ENCODE peak calls at places on chromosomes 4 and X, in seven cellular contexts. One of them, this sample, is unnamed.

GRCh38 chr4:1325681-1326635 is 21.1 kb upstream of the UVSSA start:
- DNase-seq in AG04450: no peak
- DNase-seq in astrocyte of the spinal cord: no peak
- DNase-seq in heart right ventricle: no peak
- DNase-seq in OCI-LY7: no peak
- DNase-seq in colonic mucosa: no peak
- DNase-seq in AG09309: no peak
- DNase-seq in this sample: no peak

GRCh38 chrX:23656684-23657083 is 10.6 kb upstream of the PRDX4 start:
- DNase-seq in AG04450: no peak
- DNase-seq in astrocyte of the spinal cord: no peak
- DNase-seq in heart right ventricle: no peak
- DNase-seq in OCI-LY7: no peak
- DNase-seq in colonic mucosa: no peak
- DNase-seq in AG09309: no peak
- DNase-seq in this sample: peak; percentile 17

GRCh38 chr4:16659694-16660093 is 238.8 kb downstream of the LDB2 start:
- DNase-seq in AG04450: no peak
- DNase-seq in astrocyte of the spinal cord: no peak
- DNase-seq in heart right ventricle: no peak
- DNase-seq in OCI-LY7: no peak
- DNase-seq in colonic mucosa: no peak
- DNase-seq in AG09309: no peak
- DNase-seq in this sample: no peak

GRCh38 chr4:106746451-106746850 is 289.7 kb downstream of the DKK2 start:
- DNase-seq in AG04450: no peak
- DNase-seq in astrocyte of the spinal cord: peak; percentile 41
- DNase-seq in heart right ventricle: no peak
- DNase-seq in OCI-LY7: no peak
- DNase-seq in colonic mucosa: no peak
- DNase-seq in AG09309: peak; percentile 62
- DNase-seq in this sample: peak; percentile 18

GRCh38 chr4:64001229-64001898 is 407.9 kb downstream of the TECRL start:
- DNase-seq in AG04450: no peak
- DNase-seq in astrocyte of the spinal cord: no peak
- DNase-seq in heart right ventricle: no peak
- DNase-seq in OCI-LY7: no peak
- DNase-seq in colonic mucosa: no peak
- DNase-seq in AG09309: no peak
- DNase-seq in this sample: no peak

GRCh38 chr4:182799515-182800215 is 117.5 kb downstream of the DCTD start:
- DNase-seq in AG04450: no peak
- DNase-seq in astrocyte of the spinal cord: no peak
- DNase-seq in heart right ventricle: no peak
- DNase-seq in OCI-LY7: no peak
- DNase-seq in colonic mucosa: no peak
- DNase-seq in AG09309: no peak
- DNase-seq in this sample: no peak

GRCh38 chr4:8579526-8580320 is 469 bp upstream of the GPR78 start:
- DNase-seq in AG04450: no peak
- DNase-seq in astrocyte of the spinal cord: no peak
- DNase-seq in heart right ventricle: no peak
- DNase-seq in OCI-LY7: no peak
- DNase-seq in colonic mucosa: no peak
- DNase-seq in AG09309: no peak
- DNase-seq in this sample: no peak

GRCh38 chr4:40953253-40954118 is 203.7 kb downstream of the NSUN7 start:
- DNase-seq in AG04450: no peak
- DNase-seq in astrocyte of the spinal cord: no peak
- DNase-seq in heart right ventricle: peak; percentile 60
- DNase-seq in OCI-LY7: no peak
- DNase-seq in colonic mucosa: no peak
- DNase-seq in AG09309: no peak
- DNase-seq in this sample: peak; percentile 58

GRCh38 chr4:7421356-7422097 is 13.2 kb downstream of the PSAPL1 start:
- DNase-seq in AG04450: no peak
- DNase-seq in astrocyte of the spinal cord: no peak
- DNase-seq in heart right ventricle: no peak
- DNase-seq in OCI-LY7: no peak
- DNase-seq in colonic mucosa: no peak
- DNase-seq in AG09309: no peak
- DNase-seq in this sample: no peak

GRCh38 chr4:105198541-105198940 is 51.9 kb downstream of the TET2 start:
- DNase-seq in AG04450: no peak
- DNase-seq in astrocyte of the spinal cord: no peak
- DNase-seq in heart right ventricle: no peak
- DNase-seq in OCI-LY7: no peak
- DNase-seq in colonic mucosa: no peak
- DNase-seq in AG09309: no peak
- DNase-seq in this sample: peak; percentile 37

GRCh38 chr4:156390599-156391296 is 437.1 kb upstream of the CTSO start:
- DNase-seq in AG04450: no peak
- DNase-seq in astrocyte of the spinal cord: peak; percentile 63
- DNase-seq in heart right ventricle: no peak
- DNase-seq in OCI-LY7: no peak
- DNase-seq in colonic mucosa: no peak
- DNase-seq in AG09309: peak; percentile 57
- DNase-seq in this sample: peak; percentile 71

GRCh38 chr4:186982160-186982559 is 258.5 kb upstream of the FAT1 start:
- DNase-seq in AG04450: no peak
- DNase-seq in astrocyte of the spinal cord: no peak
- DNase-seq in heart right ventricle: no peak
- DNase-seq in OCI-LY7: no peak
- DNase-seq in colonic mucosa: no peak
- DNase-seq in AG09309: no peak
- DNase-seq in this sample: no peak

GRCh38 chrX:70208479-70208878 is 26.0 kb upstream of the AWAT1 start:
- DNase-seq in AG04450: no peak
- DNase-seq in astrocyte of the spinal cord: peak; percentile 29
- DNase-seq in heart right ventricle: no peak
- DNase-seq in OCI-LY7: no peak
- DNase-seq in colonic mucosa: no peak
- DNase-seq in AG09309: no peak
- DNase-seq in this sample: peak; percentile 18

GRCh38 chrX:74923942-74924448 is 1.3 kb downstream of the NEXMIF start:
- DNase-seq in AG04450: no peak
- DNase-seq in astrocyte of the spinal cord: no peak
- DNase-seq in heart right ventricle: no peak
- DNase-seq in OCI-LY7: no peak
- DNase-seq in colonic mucosa: peak; percentile 19
- DNase-seq in AG09309: no peak
- DNase-seq in this sample: no peak

GRCh38 chr4:6772223-6772928 is 10.2 kb upstream of the KIAA0232 start:
- DNase-seq in AG04450: no peak
- DNase-seq in astrocyte of the spinal cord: peak; percentile 18
- DNase-seq in heart right ventricle: no peak
- DNase-seq in OCI-LY7: no peak
- DNase-seq in colonic mucosa: peak; percentile 79
- DNase-seq in AG09309: no peak
- DNase-seq in this sample: no peak

GRCh38 chr4:111879539-111879938 is 265.7 kb upstream of the FAM241A start:
- DNase-seq in AG04450: no peak
- DNase-seq in astrocyte of the spinal cord: no peak
- DNase-seq in heart right ventricle: no peak
- DNase-seq in OCI-LY7: no peak
- DNase-seq in colonic mucosa: no peak
- DNase-seq in AG09309: no peak
- DNase-seq in this sample: no peak

GRCh38 chrX:69618803-69619202 is 2.9 kb downstream of the EDA start:
- DNase-seq in AG04450: no peak
- DNase-seq in astrocyte of the spinal cord: no peak
- DNase-seq in heart right ventricle: peak; percentile 25
- DNase-seq in OCI-LY7: peak; percentile 56
- DNase-seq in colonic mucosa: peak; percentile 18
- DNase-seq in AG09309: no peak
- DNase-seq in this sample: peak; percentile 31

GRCh38 chrX:129522184-129523059 is 868 bp downstream of the SMARCA1 start:
- DNase-seq in AG04450: no peak
- DNase-seq in astrocyte of the spinal cord: peak; percentile 54
- DNase-seq in heart right ventricle: peak; percentile 56
- DNase-seq in OCI-LY7: no peak
- DNase-seq in colonic mucosa: peak; percentile 37
- DNase-seq in AG09309: no peak
- DNase-seq in this sample: peak; percentile 61

GRCh38 chr4:72489267-72489666 is 79.8 kb downstream of the ADAMTS3 start:
- DNase-seq in AG04450: no peak
- DNase-seq in astrocyte of the spinal cord: peak; percentile 42
- DNase-seq in heart right ventricle: no peak
- DNase-seq in OCI-LY7: no peak
- DNase-seq in colonic mucosa: no peak
- DNase-seq in AG09309: peak; percentile 51
- DNase-seq in this sample: peak; percentile 42

GRCh38 chr4:118034061-118034785 is at the start of gene NDST3:
- DNase-seq in AG04450: no peak
- DNase-seq in astrocyte of the spinal cord: peak; percentile 82
- DNase-seq in heart right ventricle: peak; percentile 6
- DNase-seq in OCI-LY7: no peak
- DNase-seq in colonic mucosa: peak; percentile 26
- DNase-seq in AG09309: no peak
- DNase-seq in this sample: peak; percentile 47

GRCh38 chr4:16021804-16022560 is 59.0 kb upstream of the FGFBP2 start:
- DNase-seq in AG04450: no peak
- DNase-seq in astrocyte of the spinal cord: no peak
- DNase-seq in heart right ventricle: peak; percentile 38
- DNase-seq in OCI-LY7: no peak
- DNase-seq in colonic mucosa: no peak
- DNase-seq in AG09309: no peak
- DNase-seq in this sample: no peak

GRCh38 chr4:147090486-147090885 is 144.8 kb upstream of the TTC29 start:
- DNase-seq in AG04450: no peak
- DNase-seq in astrocyte of the spinal cord: no peak
- DNase-seq in heart right ventricle: no peak
- DNase-seq in OCI-LY7: no peak
- DNase-seq in colonic mucosa: no peak
- DNase-seq in AG09309: no peak
- DNase-seq in this sample: no peak

GRCh38 chr4:143667461-143667860 is 33.0 kb downstream of the FREM3 start:
- DNase-seq in AG04450: no peak
- DNase-seq in astrocyte of the spinal cord: peak; percentile 19
- DNase-seq in heart right ventricle: peak; percentile 77
- DNase-seq in OCI-LY7: no peak
- DNase-seq in colonic mucosa: peak; percentile 24
- DNase-seq in AG09309: no peak
- DNase-seq in this sample: peak; percentile 88

GRCh38 chr4:75142377-75142776 is 209.5 kb downstream of the PARM1 start:
- DNase-seq in AG04450: no peak
- DNase-seq in astrocyte of the spinal cord: no peak
- DNase-seq in heart right ventricle: no peak
- DNase-seq in OCI-LY7: no peak
- DNase-seq in colonic mucosa: no peak
- DNase-seq in AG09309: no peak
- DNase-seq in this sample: peak; percentile 7

GRCh38 chr4:83504974-83505373 is 20.1 kb upstream of the ABRAXAS1 start:
- DNase-seq in AG04450: no peak
- DNase-seq in astrocyte of the spinal cord: no peak
- DNase-seq in heart right ventricle: no peak
- DNase-seq in OCI-LY7: no peak
- DNase-seq in colonic mucosa: no peak
- DNase-seq in AG09309: no peak
- DNase-seq in this sample: no peak

GRCh38 chr4:83510442-83510841 is 25.5 kb upstream of the GPAT3 start:
- DNase-seq in AG04450: no peak
- DNase-seq in astrocyte of the spinal cord: no peak
- DNase-seq in heart right ventricle: no peak
- DNase-seq in OCI-LY7: no peak
- DNase-seq in colonic mucosa: no peak
- DNase-seq in AG09309: no peak
- DNase-seq in this sample: no peak

GRCh38 chr4:83503974-83504373 is 19.1 kb upstream of the ABRAXAS1 start:
- DNase-seq in AG04450: no peak
- DNase-seq in astrocyte of the spinal cord: no peak
- DNase-seq in heart right ventricle: no peak
- DNase-seq in OCI-LY7: no peak
- DNase-seq in colonic mucosa: no peak
- DNase-seq in AG09309: no peak
- DNase-seq in this sample: no peak

DNA sequence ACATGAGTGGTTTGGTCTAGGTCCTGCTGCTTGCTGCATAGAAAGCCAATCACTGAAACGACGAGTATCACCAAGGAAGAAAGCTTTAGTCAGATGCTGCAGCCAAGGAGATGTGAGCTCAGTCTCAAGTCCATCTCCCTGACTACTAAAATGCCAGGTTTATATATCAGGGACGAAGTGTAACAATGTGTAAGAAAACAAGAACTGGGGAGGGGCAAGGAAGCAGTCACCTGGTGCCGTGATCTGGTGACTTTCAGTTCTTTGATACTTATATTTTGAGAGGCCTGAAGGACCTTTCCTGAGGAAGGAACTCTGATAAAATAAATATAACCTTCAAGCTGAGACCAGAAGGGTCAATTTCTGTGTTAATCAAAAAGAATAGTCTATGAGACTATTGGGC is 19.6 kb upstream of the ABRAXAS1 start:
- DNase-seq in AG04450: no peak
- DNase-seq in astrocyte of the spinal cord: no peak
- DNase-seq in heart right ventricle: no peak
- DNase-seq in OCI-LY7: no peak
- DNase-seq in colonic mucosa: no peak
- DNase-seq in AG09309: no peak
- DNase-seq in this sample: no peak
- H3K4me3 ChIP-seq in AG04450: no peak overlapping the region
- H3K4me3 ChIP-seq in astrocyte of the spinal cord: no peak overlapping the region
- H3K4me3 ChIP-seq in heart right ventricle: no peak overlapping the region
- H3K4me3 ChIP-seq in OCI-LY7: no peak overlapping the region
- H3K4me3 ChIP-seq in colonic mucosa: no peak overlapping the region
- H3K4me3 ChIP-seq in AG09309: no peak overlapping the region
- H3K4me3 ChIP-seq in this sample: no peak overlapping the region

GRCh38 chr4:169286562-169287301 is 16.0 kb upstream of the SH3RF1 start:
- DNase-seq in AG04450: no peak
- DNase-seq in astrocyte of the spinal cord: no peak
- DNase-seq in heart right ventricle: no peak
- DNase-seq in OCI-LY7: no peak
- DNase-seq in colonic mucosa: no peak
- DNase-seq in AG09309: no peak
- DNase-seq in this sample: peak; percentile 29
- TF ChIP-seq CTCF in AG04450: no peak
- TF ChIP-seq CTCF in astrocyte of the spinal cord: no peak
- TF ChIP-seq CTCF in heart right ventricle: no peak
- TF ChIP-seq CTCF in OCI-LY7: peak; percentile 60
- TF ChIP-seq CTCF in colonic mucosa: no peak
- TF ChIP-seq CTCF in AG09309: peak; percentile 15
- TF ChIP-seq CTCF in this sample: peak; percentile 15

GRCh38 chr4:54066718-54067129 is 2.3 kb upstream of the CHIC2 start:
- DNase-seq in AG04450: no peak
- DNase-seq in astrocyte of the spinal cord: no peak
- DNase-seq in heart right ventricle: no peak
- DNase-seq in OCI-LY7: no peak
- DNase-seq in colonic mucosa: peak; percentile 33
- DNase-seq in AG09309: no peak
- DNase-seq in this sample: no peak
- H3K4me3 ChIP-seq in AG04450: no peak overlapping the region
- H3K4me3 ChIP-seq in astrocyte of the spinal cord: no peak overlapping the region
- H3K4me3 ChIP-seq in heart right ventricle: no peak overlapping the region
- H3K4me3 ChIP-seq in OCI-LY7: no peak overlapping the region
- H3K4me3 ChIP-seq in colonic mucosa: no peak overlapping the region
- H3K4me3 ChIP-seq in AG09309: no peak overlapping the region
- H3K4me3 ChIP-seq in this sample: no peak overlapping the region

DNA sequence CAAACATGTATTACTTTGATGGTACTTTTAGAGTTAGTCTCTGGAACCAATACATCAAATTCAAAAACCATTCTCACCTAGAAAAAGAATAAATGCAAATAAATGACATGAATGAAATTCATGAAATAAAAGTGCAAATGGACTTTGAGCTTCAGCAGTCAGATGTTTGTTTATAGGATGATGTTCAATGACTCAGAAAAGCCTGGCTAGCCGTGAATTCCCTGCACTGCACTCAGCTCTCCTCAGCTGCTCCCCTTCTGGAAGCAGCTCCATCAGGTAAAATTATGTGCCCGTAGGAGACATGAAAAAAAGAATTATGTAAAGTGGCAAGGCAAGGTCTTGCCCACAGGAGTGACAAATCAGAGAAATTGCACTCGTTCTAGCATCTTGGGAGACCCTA is 390.6 kb downstream of the GPM6A start:
- DNase-seq in AG04450: no peak
- DNase-seq in astrocyte of the spinal cord: peak; percentile 83
- DNase-seq in heart right ventricle: no peak
- DNase-seq in OCI-LY7: no peak
- DNase-seq in colonic mucosa: no peak
- DNase-seq in AG09309: no peak
- DNase-seq in this sample: peak; percentile 65
- TF ChIP-seq CTCF in AG04450: no peak
- TF ChIP-seq CTCF in astrocyte of the spinal cord: no peak
- TF ChIP-seq CTCF in heart right ventricle: no peak
- TF ChIP-seq CTCF in OCI-LY7: no peak
- TF ChIP-seq CTCF in colonic mucosa: no peak
- TF ChIP-seq CTCF in AG09309: no peak
- TF ChIP-seq CTCF in this sample: no peak

This sample was measured in fibroblast of mammary gland.